ENCODE peak calls at places on chromosomes 3 and 15, in four cellular contexts. D is AG04450, C is NCI-H2171 treated with DMSO at 0.1 percent for 48 hours, E is upper lobe of right lung. V is an unnamed sample.

GRCh38 chr3:116453676-116454346 is 8.5 kb upstream of the LSAMP start:
- DNase-seq in D (no peak), C (peak; percentile 51), E (no peak), V (no peak)

GRCh38 chr3:31929826-31930502 is 51.1 kb downstream of the OSBPL10 start:
- DNase-seq in D (no peak), C (no peak), E (no peak), V (no peak)

GRCh38 chr3:125435231-125435630 is 60.1 kb upstream of the ZNF148 start:
- DNase-seq in D (no peak), C (no peak), E (no peak), V (peak; percentile 50)

GRCh38 chr3:126552688-126553283 is 5.9 kb downstream of the C3orf22 start:
- DNase-seq in D (no peak), C (no peak), E (peak; percentile 60), V (no peak)

GRCh38 chr15:33107950-33108349 is 86.6 kb downstream of the FMN1 start:
- DNase-seq in D (no peak), C (no peak), E (no peak), V (no peak)

GRCh38 chr3:124793054-124793740 is 62.9 kb downstream of the UMPS start:
- DNase-seq in D (no peak), C (no peak), E (no peak), V (no peak)

GRCh38 chr3:104763007-104763406 is 603.7 kb upstream of the ALCAM start:
- DNase-seq in D (no peak), C (no peak), E (no peak), V (no peak)

GRCh38 chr15:45378913-45379262 is 544 bp upstream of the GATM start:
- DNase-seq in D (no peak), C (peak; percentile 81), E (no peak), V (no peak)

GRCh38 chr15:69225355-69226027 is 65.1 kb downstream of the GLCE start:
- DNase-seq in D (no peak), C (peak; percentile 28), E (no peak), V (no peak)

GRCh38 chr3:79846148-79846933 is 78.5 kb upstream of the ROBO1 start:
- DNase-seq in D (no peak), C (peak; percentile 1), E (no peak), V (no peak)

GRCh38 chr3:80278056-80278455 is 510.3 kb upstream of the ROBO1 start:
- DNase-seq in D (no peak), C (no peak), E (no peak), V (no peak)

GRCh38 chr3:149581681-149582349 is 76.0 kb downstream of the WWTR1 start:
- DNase-seq in D (no peak), C (no peak), E (no peak), V (no peak)

GRCh38 chr3:179710079-179710478 is 57.2 kb downstream of the USP13 start:
- DNase-seq in D (no peak), C (no peak), E (no peak), V (no peak)

GRCh38 chr3:54836876-54837275 is 91.0 kb downstream of the LRTM1 start:
- DNase-seq in D (no peak), C (no peak), E (no peak), V (no peak)

GRCh38 chr3:9669720-9670432 is 20.6 kb downstream of the MTMR14 start:
- DNase-seq in D (no peak), C (no peak), E (no peak), V (no peak)

GRCh38 chr3:69888946-69889315 is 110.6 kb upstream of the SAMMSON start:
- DNase-seq in D (no peak), C (no peak), E (no peak), V (no peak)

GRCh38 chr3:147797095-147797494 is 387.9 kb downstream of the ZIC1 start:
- DNase-seq in D (no peak), C (no peak), E (no peak), V (no peak)